ENCODE peak calls at places on chromosomes 6 and 20, in four cellular contexts. V is astrocyte, P is cardiac muscle cell, S is IMR-90. B is an unnamed sample.

GRCh38 chr6:26531897-26532296 is 6.3 kb upstream of the HMGN4 start:
- DNase-seq in V (no peak), P (no peak), S (no peak), B (no peak)

GRCh38 chr6:26064619-26065257 is 22.5 kb upstream of the HFE start:
- DNase-seq in V (peak), P (peak), S (peak), B (no peak)

GRCh38 chr6:41577865-41578713 is 31.9 kb downstream of the FOXP4 start:
- DNase-seq in V (peak), P (peak), S (peak), B (no peak)

GRCh38 chr6:111975501-111975900 is 78.4 kb upstream of the CCN6 start:
- DNase-seq in V (no peak), P (no peak), S (no peak), B (no peak)

GRCh38 chr6:169723991-169724553 is at the start of gene PHF10:
- DNase-seq in V (no peak), P (peak), S (no peak), B (peak)

GRCh38 chr6:106134906-106135634 is 48.9 kb downstream of the PRDM1 start:
- DNase-seq in V (peak), P (no peak), S (no peak), B (no peak)

GRCh38 chr6:79762370-79762769 is 131.2 kb downstream of the SH3BGRL2 start:
- DNase-seq in V (no peak), P (peak), S (no peak), B (no peak)

GRCh38 chr6:134903448-134903847 is 46.5 kb downstream of the ALDH8A1 start:
- DNase-seq in V (no peak), P (no peak), S (no peak), B (no peak)

GRCh38 chr6:6006428-6007310 is at the start of gene NRN1:
- DNase-seq in V (no peak), P (no peak), S (no peak), B (no peak)

GRCh38 chr20:25127761-25128537 is 46.0 kb upstream of the VSX1 start:
- DNase-seq in V (no peak), P (no peak), S (no peak), B (no peak)

GRCh38 chr20:44921447-44921846 is 11.6 kb downstream of the PABPC1L start:
- DNase-seq in V (no peak), P (no peak), S (no peak), B (no peak)

GRCh38 chr6:44955145-44955544 is 373.0 kb upstream of the RUNX2 start:
- DNase-seq in V (no peak), P (no peak), S (no peak), B (no peak)

GRCh38 chr6:25041676-25042598 is 106.2 kb upstream of the RIPOR2 start:
- DNase-seq in V (no peak), P (no peak), S (no peak), B (peak)

GRCh38 chr6:113871975-113872374 is 14.8 kb downstream of the MARCKS start:
- DNase-seq in V (no peak), P (no peak), S (no peak), B (no peak)

GRCh38 chr6:113870917-113871316 is 13.8 kb downstream of the MARCKS start:
- DNase-seq in V (no peak), P (no peak), S (peak), B (no peak)

GRCh38 chr6:113875470-113875869 is 18.3 kb downstream of the MARCKS start:
- DNase-seq in V (peak), P (peak), S (peak), B (no peak)

GRCh38 chr6:113876654-113877053 is 19.5 kb downstream of the MARCKS start:
- DNase-seq in V (no peak), P (no peak), S (peak), B (no peak)

DNA sequence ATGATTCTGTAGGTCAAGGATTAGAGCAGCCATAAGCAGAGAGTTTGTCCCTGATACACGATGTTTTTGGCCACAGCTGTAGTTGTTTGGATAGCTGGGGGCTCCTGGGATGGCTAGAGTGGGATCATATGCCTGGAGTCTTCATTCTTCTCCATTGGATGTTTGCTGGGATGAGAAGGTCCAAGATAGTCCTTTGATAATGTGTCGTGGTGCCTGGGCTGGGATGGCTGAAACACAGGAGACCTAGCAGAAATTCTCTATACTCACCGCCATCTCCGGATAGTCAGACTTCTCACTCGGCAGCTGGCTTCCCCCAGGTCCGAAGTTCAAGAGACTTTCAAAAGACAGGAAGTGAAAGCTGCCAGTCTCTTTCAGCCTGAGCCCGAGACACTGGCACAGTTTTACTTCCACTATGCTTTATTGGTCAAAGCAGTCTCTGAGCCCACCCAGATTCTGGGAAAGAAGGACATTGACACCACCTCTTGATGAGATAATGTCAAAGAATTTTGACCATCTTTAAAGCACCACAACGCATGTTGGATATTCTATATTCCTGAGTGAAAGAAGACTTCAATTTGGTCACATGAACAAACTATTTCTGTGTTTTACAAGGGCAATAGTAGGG is 16.0 kb downstream of the MARCKS start:
- DNase-seq in V (no peak), P (no peak), S (no peak), B (peak)
- TF ChIP-seq CTCF in V (no peak), P (no peak), S (no peak), B (no peak)

GRCh38 chr6:91081452-91082067 is 494.7 kb upstream of the MAP3K7 start:
- DNase-seq in V (peak), P (peak), S (peak), B (no peak)
- TF ChIP-seq CTCF in V (peak), P (peak), S (peak), B (no peak)

GRCh38 chr6:152700427-152700826 is 2.7 kb downstream of the MYCT1 start:
- DNase-seq in V (no peak), P (no peak), S (peak), B (no peak)

GRCh38 chr6:152698692-152699091 is 995 bp downstream of the MYCT1 start:
- DNase-seq in V (no peak), P (no peak), S (no peak), B (no peak)

GRCh38 chr6:152701863-152702401 is 4.2 kb downstream of the MYCT1 start:
- DNase-seq in V (no peak), P (no peak), S (peak), B (no peak)

GRCh38 chr6:152697634-152698033 is at the start of gene MYCT1:
- DNase-seq in V (no peak), P (peak), S (peak), B (no peak)

GRCh38 chr6:152701081-152701862 is 3.6 kb downstream of the MYCT1 start:
- DNase-seq in V (peak), P (peak), S (peak), B (no peak)
- TF ChIP-seq CTCF in V (no peak), P (no peak), S (peak), B (no peak)

DNA sequence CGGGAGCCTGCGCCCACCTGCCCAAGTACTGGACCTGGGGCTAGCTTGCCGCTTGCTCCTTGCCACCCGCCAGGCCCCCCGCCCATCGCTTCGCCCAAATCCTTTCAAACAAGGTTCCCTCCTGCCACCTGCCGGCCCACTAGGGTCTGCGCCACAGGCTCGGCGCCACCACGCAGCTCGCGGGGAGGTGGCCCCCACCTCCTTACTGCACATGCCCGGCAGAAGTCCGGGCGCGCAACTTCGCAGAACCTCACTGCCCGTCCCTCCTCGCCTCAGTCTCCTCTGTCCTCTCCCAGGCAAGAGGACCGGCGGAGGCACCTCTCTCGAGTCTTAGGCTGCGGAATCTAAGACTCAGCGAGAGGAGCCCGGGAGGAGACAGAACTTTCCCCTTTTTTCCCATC is 11.2 kb downstream of the GNAS-AS1 start:
- DNase-seq in V (no peak), P (peak), S (peak), B (no peak)
- TF ChIP-seq CTCF in V (no peak), P (peak), S (peak), B (no peak)

DNA sequence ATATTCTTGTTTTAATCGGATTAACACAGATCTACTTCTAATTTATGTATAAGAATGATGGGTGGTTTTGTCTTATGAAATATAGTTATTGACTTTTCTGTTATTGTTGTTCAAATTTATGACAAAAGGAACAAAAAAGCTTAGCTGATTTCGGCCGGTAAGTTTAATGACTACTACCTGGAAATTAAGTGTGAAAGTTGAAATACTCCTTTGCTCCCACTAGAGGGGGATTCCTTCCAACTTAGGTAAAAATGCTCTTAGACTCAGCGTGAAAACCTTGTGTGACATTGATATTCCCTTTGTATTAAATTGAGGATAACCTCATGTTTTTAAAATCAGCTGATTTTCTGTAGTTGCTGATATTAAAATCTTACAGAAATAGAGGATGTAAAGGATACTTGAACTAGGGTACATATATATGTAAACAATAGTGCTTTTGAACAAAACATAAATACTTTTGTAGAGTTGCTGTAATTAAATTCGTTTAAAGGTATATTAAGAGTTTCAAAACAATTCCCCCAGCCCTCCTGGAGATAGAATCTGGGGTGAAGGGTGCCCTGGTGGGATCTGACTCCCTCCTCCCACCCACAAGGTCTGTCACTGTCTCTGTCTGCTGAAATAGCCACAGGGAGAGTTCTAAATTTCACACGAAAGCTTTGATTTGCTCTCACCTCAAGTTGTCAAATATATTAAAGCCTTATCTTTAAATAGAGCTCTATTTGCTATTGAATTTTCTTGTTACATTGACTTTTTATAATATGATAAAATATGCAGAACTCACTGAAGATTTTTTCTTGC is 257.5 kb downstream of the ARID1B start:
- DNase-seq in V (peak), P (peak), S (peak), B (no peak)
- TF ChIP-seq CTCF in V (peak), P (peak), S (peak), B (no peak)

DNA sequence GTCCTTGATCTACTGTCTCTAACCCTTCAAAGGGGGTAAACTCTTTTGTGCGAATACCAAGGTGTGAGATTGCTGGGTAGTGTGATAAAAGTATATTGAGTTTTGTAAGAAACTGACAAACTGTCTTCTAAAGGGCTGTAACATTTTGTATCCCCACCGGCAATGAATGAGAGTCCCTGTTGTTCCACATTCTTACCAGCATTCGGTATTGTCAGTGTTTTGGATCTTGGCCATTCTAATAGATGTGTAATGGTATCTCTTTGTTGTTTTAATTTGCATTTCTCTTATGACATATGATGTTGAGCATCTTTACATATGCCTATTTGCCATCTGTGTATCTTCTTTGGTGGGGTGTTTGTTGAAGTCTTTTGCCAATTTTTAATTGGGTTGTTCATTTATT is 1090.7 kb downstream of the KIF16B start:
- DNase-seq in V (no peak), P (no peak), S (no peak), B (no peak)
- TF ChIP-seq CTCF in V (no peak), P (no peak), S (no peak), B (no peak)